ENCODE peak calls at places on chromosomes 13 and 19, in five cellular contexts. W is cardiac fibroblast; T is fibroblast of the conjunctiva; H is ELR; Z is stimulated activated CD4-positive, alpha-beta T cell treated with anti-CD3 and anti-CD28 coated beads, Interleukin-15, amount 100 ng/mL, for 24 hours. B is an unnamed sample.

GRCh38 chr19:7418575-7418974 is 69.8 kb downstream of the ARHGEF18 start:
- DNase-seq in W (no peak), T (no peak), H (no peak), Z (no peak), B (no peak)

GRCh38 chr19:10408511-10409291 is 5.4 kb upstream of the CDC37 start:
- DNase-seq in W (no peak), T (no peak), H (no peak), Z (peak; percentile 80), B (no peak)

GRCh38 chr13:102399791-102400618 is 1.8 kb downstream of the FGF14 start:
- DNase-seq in W (no peak), T (no peak), H (no peak), Z (peak; percentile 37), B (peak; percentile 66)

GRCh38 chr19:40246292-40247073 is 20.0 kb upstream of the CCNP start:
- DNase-seq in W (no peak), T (no peak), H (no peak), Z (no peak), B (no peak)

GRCh38 chr13:49499889-49500660 is 4.3 kb downstream of the PHF11 start:
- DNase-seq in W (peak; percentile 58), T (no peak), H (peak; percentile 83), Z (peak; percentile 27), B (no peak)

GRCh38 chr19:23779645-23780044 is 21.0 kb upstream of the ZNF681 start:
- DNase-seq in W (no peak), T (no peak), H (no peak), Z (no peak), B (no peak)

GRCh38 chr19:6744381-6745288 is 5.2 kb downstream of the TRIP10 start:
- DNase-seq in W (peak; percentile 92), T (peak; percentile 76), H (peak; percentile 94), Z (no peak), B (no peak)

GRCh38 chr19:3343619-3344502 is 22.5 kb upstream of the NFIC start:
- DNase-seq in W (peak; percentile 94), T (peak; percentile 72), H (peak; percentile 64), Z (peak; percentile 67), B (no peak)

GRCh38 chr13:76894401-76895110 is 8.4 kb upstream of the KCTD12 start:
- DNase-seq in W (no peak), T (no peak), H (no peak), Z (no peak), B (no peak)

GRCh38 chr13:61880576-61881283 is 465.1 kb upstream of the PCDH20 start:
- DNase-seq in W (peak; percentile 16), T (no peak), H (peak; percentile 46), Z (peak; percentile 4), B (no peak)

GRCh38 chr13:57992416-57992815 is 360.9 kb downstream of the PCDH17 start:
- DNase-seq in W (no peak), T (no peak), H (no peak), Z (no peak), B (no peak)

GRCh38 chr13:50208826-50209335 is 193.6 kb downstream of the KCNRG start:
- DNase-seq in W (peak; percentile 91), T (peak; percentile 74), H (peak; percentile 43), Z (no peak), B (no peak)

B was measured in chondrocyte.